ENCODE peak calls at places on chromosomes 1 and 21, in seven cellular contexts. F is OCI-LY7, B is stomach, K is GM12865, U is glutamatergic neuron, E is GM13976, A is A549. R is an unnamed sample.

GRCh38 chr1:162407539-162407938 is 4.4 kb downstream of the SH2D1B start:
- DNase-seq in F (no peak), B (no peak), K (no peak), U (no peak), E (no peak), A (no peak), R (no peak)

GRCh38 chr1:113677250-113678158 is 81.8 kb downstream of the PHTF1 start:
- DNase-seq in F (peak), B (no peak), K (peak), U (no peak), E (peak), A (peak), R (no peak)

GRCh38 chr1:1973716-1974642 is 29.6 kb downstream of the CFAP74 start:
- DNase-seq in F (no peak), B (no peak), K (no peak), U (no peak), E (no peak), A (no peak), R (no peak)

GRCh38 chr1:13513885-13514546 is at the start of gene LRRC38:
- DNase-seq in F (no peak), B (no peak), K (no peak), U (peak), E (no peak), A (no peak), R (peak)

GRCh38 chr1:7760245-7760644 is 10.9 kb upstream of the VAMP3 start:
- DNase-seq in F (no peak), B (no peak), K (no peak), U (no peak), E (no peak), A (no peak), R (no peak)

GRCh38 chr1:109161836-109162606 is 48.1 kb downstream of the ELAPOR1 start:
- DNase-seq in F (no peak), B (no peak), K (peak), U (no peak), E (peak), A (no peak), R (no peak)

GRCh38 chr1:171940373-171940772 is 99.1 kb downstream of the DNM3 start:
- DNase-seq in F (no peak), B (no peak), K (no peak), U (no peak), E (no peak), A (no peak), R (no peak)

GRCh38 chr1:110005971-110006370 is 21.4 kb downstream of the AHCYL1 start:
- DNase-seq in F (no peak), B (no peak), K (no peak), U (no peak), E (no peak), A (no peak), R (no peak)

GRCh38 chr1:43217747-43218146 is 45.6 kb downstream of the CFAP57 start:
- DNase-seq in F (no peak), B (no peak), K (no peak), U (no peak), E (no peak), A (no peak), R (no peak)

GRCh38 chr1:149846600-149847466 is 52.5 kb upstream of the BOLA1 start:
- DNase-seq in F (peak), B (no peak), K (no peak), U (no peak), E (no peak), A (no peak), R (no peak)

GRCh38 chr1:5916572-5917280 is 75.5 kb downstream of the NPHP4 start:
- DNase-seq in F (no peak), B (no peak), K (no peak), U (no peak), E (no peak), A (no peak), R (no peak)

GRCh38 chr1:20187103-20187812 is 940 bp upstream of the PLA2G2C start:
- DNase-seq in F (no peak), B (peak), K (no peak), U (no peak), E (no peak), A (no peak), R (no peak)

GRCh38 chr1:200530551-200531261 is 89.8 kb downstream of the KIF14 start:
- DNase-seq in F (peak), B (no peak), K (no peak), U (no peak), E (no peak), A (no peak), R (no peak)

GRCh38 chr1:200540281-200540680 is 80.3 kb downstream of the KIF14 start:
- DNase-seq in F (no peak), B (no peak), K (no peak), U (no peak), E (no peak), A (no peak), R (no peak)

DNA sequence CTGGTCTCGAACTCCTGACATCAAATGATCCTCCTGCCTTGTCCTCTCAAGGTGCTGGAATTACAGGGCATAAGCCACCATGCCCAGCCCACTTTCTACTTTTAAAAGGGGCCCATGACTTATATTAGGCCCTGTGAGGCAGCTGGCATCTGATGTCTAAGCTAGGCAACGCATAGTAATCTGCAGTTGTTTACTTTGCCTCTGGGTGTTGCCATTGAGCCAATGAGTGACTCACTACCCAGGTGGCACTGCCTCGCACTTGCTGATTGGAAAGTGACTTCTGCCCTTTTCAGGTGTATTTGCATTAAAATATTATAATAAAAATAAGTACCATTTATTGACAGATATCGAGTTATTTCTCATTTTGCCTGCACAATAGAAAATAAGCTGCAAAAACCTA is 84.9 kb downstream of the KIF14 start:
- DNase-seq in F (peak), B (peak), K (peak), U (no peak), E (peak), A (peak), R (peak)
- TF ChIP-seq CTCF in F (peak), B (no peak), K (peak), U (no peak), E (no peak), A (peak), R (no peak)

GRCh38 chr21:41957991-41958766 is 4.4 kb upstream of the C2CD2 start:
- DNase-seq in F (no peak), B (peak), K (no peak), U (no peak), E (peak), A (peak), R (no peak)
- TF ChIP-seq CTCF in F (no peak), B (peak), K (no peak), U (no peak), E (no peak), A (peak), R (no peak)

GRCh38 chr1:237938553-237938952 is 47.8 kb upstream of the ZP4 start:
- DNase-seq in F (no peak), B (no peak), K (peak), U (no peak), E (no peak), A (peak), R (no peak)
- TF ChIP-seq CTCF in F (no peak), B (no peak), K (peak), U (no peak), E (no peak), A (peak), R (peak)

GRCh38 chr1:86515597-86515996 is 31.3 kb upstream of the CLCA4 start:
- DNase-seq in F (peak), B (no peak), K (peak), U (no peak), E (no peak), A (peak), R (peak)
- TF ChIP-seq CTCF in F (peak), B (no peak), K (peak), U (peak), E (no peak), A (no peak), R (peak)

DNA sequence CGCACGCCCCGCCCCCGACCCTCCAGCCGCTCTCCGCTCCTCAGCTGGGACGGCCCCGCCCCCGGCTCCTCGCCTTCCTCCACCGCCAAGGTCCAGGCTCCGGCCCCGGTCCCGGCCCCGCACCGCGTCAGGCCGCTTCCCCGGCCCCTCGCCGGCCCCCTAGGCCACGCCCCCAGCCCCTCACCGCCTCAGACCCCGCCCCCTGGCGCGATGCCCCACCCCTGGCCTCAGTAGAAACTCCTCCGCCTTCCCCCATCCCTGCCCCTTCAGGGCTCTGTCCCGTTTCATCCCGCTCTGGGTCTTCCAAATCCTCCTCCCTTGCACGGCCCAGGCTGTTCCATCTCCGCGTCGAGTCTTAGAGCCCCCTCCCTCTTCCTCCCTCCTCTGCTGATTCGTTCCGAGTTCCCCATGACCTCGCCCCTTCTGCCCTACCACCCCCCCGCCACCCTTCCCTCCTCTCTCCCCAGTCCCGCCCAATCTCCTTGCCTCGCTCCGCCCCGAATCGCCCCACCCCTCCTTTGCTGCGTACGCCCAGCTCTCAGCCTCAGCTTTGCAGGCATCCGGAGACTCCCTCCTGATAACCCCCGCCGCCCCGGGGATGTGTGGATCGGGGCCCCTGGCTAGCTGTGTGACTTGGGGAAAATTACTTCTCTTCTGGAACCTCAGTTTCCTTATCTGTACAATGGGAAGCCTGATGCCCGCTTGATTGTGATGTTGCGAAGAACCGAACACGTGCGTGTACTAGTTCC is 448 bp upstream of the ASAP3 start:
- DNase-seq in F (peak), B (peak), K (peak), U (peak), E (peak), A (peak), R (peak)
- TF ChIP-seq CTCF in F (no peak), B (no peak), K (no peak), U (no peak), E (no peak), A (no peak), R (no peak)

GRCh38 chr1:25744140-25744581 is 55.8 kb upstream of the SELENON start:
- DNase-seq in F (no peak), B (peak), K (no peak), U (no peak), E (no peak), A (peak), R (peak)
- TF ChIP-seq CTCF in F (no peak), B (peak), K (no peak), U (no peak), E (no peak), A (peak), R (no peak)

DNA sequence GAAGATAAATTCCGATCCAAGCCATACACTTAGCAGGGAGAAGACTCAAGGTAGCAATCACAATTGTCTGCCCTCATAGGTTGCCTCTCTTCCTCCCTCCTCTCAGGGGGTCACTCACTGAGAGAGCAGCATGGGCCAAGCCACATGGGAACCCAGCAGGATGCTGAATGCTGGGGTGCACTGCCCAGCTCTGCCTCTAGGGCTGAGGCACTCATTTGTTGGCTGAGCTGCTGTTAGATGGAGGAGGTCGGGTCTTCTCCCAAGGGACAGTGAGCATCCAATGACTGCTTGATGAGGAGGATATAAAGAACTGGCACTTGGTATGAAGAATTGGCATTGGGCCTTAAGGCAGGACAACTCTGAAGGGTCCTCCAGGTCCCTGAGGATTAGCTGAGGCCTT is 418.8 kb downstream of the SIPA1L2 start:
- DNase-seq in F (peak), B (no peak), K (peak), U (peak), E (no peak), A (peak), R (peak)
- TF ChIP-seq CTCF in F (peak), B (no peak), K (peak), U (peak), E (no peak), A (no peak), R (peak)

DNA sequence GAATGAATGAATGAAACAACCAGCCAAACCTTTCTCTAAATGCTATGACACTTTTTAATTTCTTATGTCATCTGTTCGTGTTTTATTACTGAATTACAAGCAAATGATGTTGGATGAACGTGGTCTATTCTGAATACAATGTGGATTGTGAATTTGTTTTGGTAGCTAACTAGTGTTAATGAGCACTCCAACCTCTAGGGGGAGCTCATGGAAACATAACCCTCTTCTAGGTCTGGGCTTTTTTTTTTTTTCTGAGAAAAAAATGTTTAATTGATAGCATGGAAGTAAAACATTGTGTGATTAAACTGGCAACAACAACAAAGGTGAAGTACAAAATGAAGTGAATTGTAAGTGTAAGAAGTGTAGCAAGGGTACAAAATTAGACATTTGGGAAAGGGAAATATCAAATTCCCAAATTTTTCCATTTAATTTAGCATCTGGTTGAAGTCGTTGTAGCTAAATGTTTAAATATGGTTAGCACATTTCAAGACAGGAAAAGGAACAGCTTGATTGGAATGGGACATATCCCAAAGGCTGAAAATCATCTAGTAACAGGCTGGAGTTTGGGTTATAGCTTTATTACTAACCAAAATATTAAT is 42.6 kb upstream of the PTGS2 start:
- DNase-seq in F (peak), B (no peak), K (peak), U (no peak), E (peak), A (peak), R (peak)
- TF ChIP-seq CTCF in F (peak), B (peak), K (peak), U (peak), E (peak), A (peak), R (peak)

R was measured in endothelial cell.